ENCODE peak calls at places on chromosomes 1 and 21, in four cellular contexts. One of them, this sample, is unnamed.

GRCh38 chr21:14542638-14543037 is 3.5 kb downstream of the SAMSN1 start:
- DNase-seq in GM12891: no peak
- DNase-seq in GM12878: no peak
- DNase-seq in K562: peak
- DNase-seq in this sample: no peak

GRCh38 chr21:40687625-40688024 is 159.3 kb downstream of the DSCAM start:
- DNase-seq in GM12878: no peak
- DNase-seq in GM12891: no peak
- DNase-seq in K562: no peak
- DNase-seq in this sample: no peak

GRCh38 chr1:16882995-16883394 is 12.8 kb upstream of the RNU1-2 start:
- DNase-seq in GM12878: no peak
- DNase-seq in GM12891: no peak
- DNase-seq in K562: no peak
- DNase-seq in this sample: no peak

GRCh38 chr1:7224644-7225043 is 439.4 kb downstream of the CAMTA1 start:
- DNase-seq in GM12891: no peak
- DNase-seq in K562: peak
- DNase-seq in GM12878: no peak
- DNase-seq in this sample: no peak

GRCh38 chr1:174968750-174969244 is 30.9 kb upstream of the CACYBP start:
- DNase-seq in GM12891: no peak
- DNase-seq in K562: peak
- DNase-seq in GM12878: peak
- DNase-seq in this sample: peak

GRCh38 chr1:192260076-192260475 is 56.7 kb upstream of the RGS21 start:
- DNase-seq in K562: peak
- DNase-seq in GM12878: no peak
- DNase-seq in GM12891: no peak
- DNase-seq in this sample: no peak

GRCh38 chr1:182974792-182975191 is 21.8 kb upstream of the SHCBP1L start:
- DNase-seq in GM12891: no peak
- DNase-seq in GM12878: no peak
- DNase-seq in K562: no peak
- DNase-seq in this sample: no peak

GRCh38 chr1:63323866-63324778 is 1.8 kb downstream of the FOXD3 start:
- DNase-seq in K562: no peak
- DNase-seq in GM12891: no peak
- DNase-seq in GM12878: no peak
- DNase-seq in this sample: no peak

GRCh38 chr1:66764994-66765578 is 12.8 kb downstream of the DYNLT5 start:
- DNase-seq in GM12878: no peak
- DNase-seq in GM12891: no peak
- DNase-seq in K562: peak
- DNase-seq in this sample: peak

GRCh38 chr1:159860456-159860855 is 2.0 kb downstream of the VSIG8 start:
- DNase-seq in GM12891: no peak
- DNase-seq in GM12878: no peak
- DNase-seq in K562: no peak
- DNase-seq in this sample: no peak

GRCh38 chr1:186967659-186968394 is 139.1 kb downstream of the PLA2G4A start:
- DNase-seq in GM12878: no peak
- DNase-seq in GM12891: no peak
- DNase-seq in K562: no peak
- DNase-seq in this sample: no peak

GRCh38 chr1:227322376-227322775 is 4.1 kb upstream of the CDC42BPA start:
- DNase-seq in GM12878: no peak
- DNase-seq in GM12891: no peak
- DNase-seq in K562: no peak
- DNase-seq in this sample: no peak

DNA sequence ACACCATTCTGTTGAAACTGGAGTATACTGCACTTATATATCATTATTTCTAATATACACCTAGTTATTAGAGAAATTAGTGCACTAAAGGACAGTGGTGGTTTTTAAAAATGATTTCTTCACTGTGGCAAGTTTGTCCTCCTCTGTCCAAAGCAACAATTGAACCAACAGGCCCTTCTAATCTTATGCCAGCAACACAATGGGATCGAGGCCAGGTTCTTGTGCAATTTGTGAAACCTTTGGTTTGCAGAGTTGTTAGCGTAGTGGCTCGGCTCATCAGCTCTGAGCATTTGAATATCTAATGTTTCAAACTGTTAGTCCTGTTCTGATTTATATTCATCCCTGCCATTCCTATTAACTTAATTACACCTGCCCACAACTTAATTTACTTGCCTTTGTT is 9.9 kb upstream of the LRRC39 start:
- DNase-seq in K562: no peak
- DNase-seq in GM12891: no peak
- DNase-seq in GM12878: no peak
- DNase-seq in this sample: no peak
- TF ChIP-seq SPI1 in K562: no peak
- TF ChIP-seq SPI1 in GM12891: no peak
- TF ChIP-seq SPI1 in GM12878: no peak
- TF ChIP-seq SPI1 in this sample: no peak

GRCh38 chr1:241639040-241639652 is 1.0 kb downstream of the CHML start:
- DNase-seq in K562: peak
- DNase-seq in GM12878: no peak
- DNase-seq in GM12891: no peak
- DNase-seq in this sample: no peak
- TF ChIP-seq SPI1 in K562: no peak
- TF ChIP-seq SPI1 in GM12878: no peak
- TF ChIP-seq SPI1 in GM12891: no peak
- TF ChIP-seq SPI1 in this sample: no peak

GRCh38 chr1:31809698-31810097 is 6.1 kb downstream of the SPOCD1 start:
- DNase-seq in K562: no peak
- DNase-seq in GM12891: no peak
- DNase-seq in GM12878: no peak
- DNase-seq in this sample: no peak

GRCh38 chr1:31805318-31805717 is 10.5 kb downstream of the SPOCD1 start:
- DNase-seq in GM12878: no peak
- DNase-seq in K562: no peak
- DNase-seq in GM12891: no peak
- DNase-seq in this sample: no peak

GRCh38 chr1:31804098-31804497 is 11.7 kb downstream of the SPOCD1 start:
- DNase-seq in GM12891: no peak
- DNase-seq in GM12878: no peak
- DNase-seq in K562: no peak
- DNase-seq in this sample: no peak

GRCh38 chr1:31803610-31804009 is 12.2 kb downstream of the SPOCD1 start:
- DNase-seq in GM12891: no peak
- DNase-seq in K562: no peak
- DNase-seq in GM12878: no peak
- DNase-seq in this sample: no peak

DNA sequence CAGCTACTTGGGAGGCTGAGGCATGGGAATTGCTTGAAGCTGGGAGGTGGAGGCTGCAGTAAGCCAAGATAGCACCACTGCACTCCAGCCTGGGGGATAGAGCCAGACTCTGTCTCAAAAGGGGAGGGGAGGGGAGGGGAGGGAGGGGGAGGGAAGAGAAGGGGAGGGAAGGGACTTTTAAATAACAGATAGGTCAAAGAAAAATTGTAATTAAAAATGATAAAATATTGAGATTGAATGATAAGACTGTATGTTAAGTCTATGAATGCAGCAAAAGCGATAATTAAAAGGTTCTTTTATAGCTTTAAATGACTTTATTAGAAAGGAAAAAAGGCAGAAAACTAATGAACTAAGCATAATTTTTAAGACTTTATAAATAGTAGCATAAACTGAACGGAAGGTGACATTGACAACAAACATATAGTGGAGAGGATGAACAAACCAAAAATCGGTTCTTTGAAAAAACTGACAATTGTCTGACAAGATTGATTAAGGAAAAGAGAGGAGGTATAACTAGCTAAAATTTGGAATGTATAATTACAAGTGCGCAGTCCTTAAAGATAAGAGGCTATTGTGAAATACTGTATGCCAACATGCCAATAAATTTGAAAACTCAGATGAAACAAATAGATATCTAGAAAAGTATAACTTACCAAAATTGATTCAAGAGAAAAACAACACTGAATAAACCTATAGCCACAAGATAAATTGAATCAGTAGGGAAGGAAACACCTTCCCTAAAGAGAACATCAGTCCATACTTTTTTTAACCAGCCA is 8.4 kb downstream of the SPOCD1 start:
- DNase-seq in GM12891: no peak
- DNase-seq in GM12878: no peak
- DNase-seq in K562: no peak
- DNase-seq in this sample: no peak
- TF ChIP-seq SPI1 in GM12891: no peak
- TF ChIP-seq SPI1 in GM12878: no peak
- TF ChIP-seq SPI1 in K562: no peak
- TF ChIP-seq SPI1 in this sample: no peak

DNA sequence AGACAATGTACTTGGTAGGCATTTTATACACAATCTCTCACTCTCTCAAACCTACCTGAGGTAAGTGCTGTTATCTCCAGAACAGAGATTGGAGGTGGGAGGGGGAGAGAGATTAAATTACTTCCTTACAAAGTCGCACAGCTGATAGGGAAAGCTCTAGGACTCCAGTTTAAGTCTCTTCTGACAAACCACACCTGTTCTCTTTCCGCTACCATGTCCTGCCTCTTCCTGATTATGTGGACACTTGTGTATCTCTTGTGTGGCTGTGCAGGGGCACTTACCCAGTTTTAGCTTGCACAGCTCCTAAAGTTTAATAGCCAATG is 67.8 kb downstream of the ELAVL4 start:
- DNase-seq in K562: no peak
- DNase-seq in GM12878: no peak
- DNase-seq in GM12891: no peak
- DNase-seq in this sample: no peak
- TF ChIP-seq SPI1 in K562: no peak
- TF ChIP-seq SPI1 in GM12878: no peak
- TF ChIP-seq SPI1 in GM12891: no peak
- TF ChIP-seq SPI1 in this sample: no peak

GRCh38 chr1:237191403-237191802 is 149.4 kb downstream of the RYR2 start:
- DNase-seq in K562: no peak
- DNase-seq in GM12891: no peak
- DNase-seq in GM12878: no peak
- DNase-seq in this sample: no peak

GRCh38 chr1:237187854-237188253 is 145.9 kb downstream of the RYR2 start:
- DNase-seq in GM12878: no peak
- DNase-seq in GM12891: no peak
- DNase-seq in K562: no peak
- DNase-seq in this sample: no peak

GRCh38 chr1:237183963-237184540 is 142.1 kb downstream of the RYR2 start:
- DNase-seq in GM12891: no peak
- DNase-seq in K562: no peak
- DNase-seq in GM12878: no peak
- DNase-seq in this sample: no peak

GRCh38 chr1:237181731-237182317 is 139.8 kb downstream of the RYR2 start:
- DNase-seq in K562: no peak
- DNase-seq in GM12891: no peak
- DNase-seq in GM12878: no peak
- DNase-seq in this sample: no peak

DNA sequence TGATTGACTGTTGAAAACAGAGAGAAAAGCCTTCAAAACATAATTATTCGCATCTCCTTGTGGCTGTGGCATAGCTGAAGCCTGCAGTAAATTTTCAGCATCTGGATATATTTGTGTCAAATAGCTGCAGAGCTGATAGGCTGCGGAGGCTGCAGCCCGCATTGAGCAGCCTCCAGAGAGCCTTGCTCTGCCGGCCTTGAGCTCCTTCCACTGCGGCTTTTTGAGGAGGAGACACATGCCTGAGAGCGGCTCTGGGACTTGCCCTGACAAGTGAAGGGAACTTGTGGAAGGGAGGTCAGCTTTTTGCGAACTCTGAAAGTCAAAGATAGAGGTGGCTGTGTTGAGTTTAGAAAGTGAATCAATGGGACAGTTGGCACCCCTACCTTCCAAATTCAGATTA is 144.7 kb downstream of the RYR2 start:
- DNase-seq in K562: no peak
- DNase-seq in GM12878: no peak
- DNase-seq in GM12891: no peak
- DNase-seq in this sample: no peak
- TF ChIP-seq SPI1 in K562: no peak
- TF ChIP-seq SPI1 in GM12878: no peak
- TF ChIP-seq SPI1 in GM12891: no peak
- TF ChIP-seq SPI1 in this sample: no peak

GRCh38 chr1:84425145-84425876 is 27.0 kb downstream of the DNASE2B start:
- DNase-seq in K562: no peak
- DNase-seq in GM12878: no peak
- DNase-seq in GM12891: no peak
- DNase-seq in this sample: no peak

GRCh38 chr1:84428220-84428619 is 29.9 kb downstream of the DNASE2B start:
- DNase-seq in K562: no peak
- DNase-seq in GM12891: no peak
- DNase-seq in GM12878: no peak
- DNase-seq in this sample: no peak

GRCh38 chr1:84426376-84426775 is 28.1 kb downstream of the DNASE2B start:
- DNase-seq in K562: no peak
- DNase-seq in GM12878: no peak
- DNase-seq in GM12891: no peak
- DNase-seq in this sample: no peak

GRCh38 chr1:84429231-84429630 is 30.9 kb downstream of the DNASE2B start:
- DNase-seq in GM12878: no peak
- DNase-seq in K562: no peak
- DNase-seq in GM12891: no peak
- DNase-seq in this sample: no peak

GRCh38 chr1:84427520-84428188 is 29.4 kb downstream of the DNASE2B start:
- DNase-seq in GM12891: no peak
- DNase-seq in GM12878: no peak
- DNase-seq in K562: peak
- DNase-seq in this sample: no peak
- TF ChIP-seq SPI1 in GM12891: no peak
- TF ChIP-seq SPI1 in GM12878: no peak
- TF ChIP-seq SPI1 in K562: no peak
- TF ChIP-seq SPI1 in this sample: no peak

This sample was measured in HL-60.